ENCODE peak calls at places on chromosomes 1 and 21, in seven cellular contexts. B is mesendoderm, R is H9, T is neuronal stem cell, S is IMR-90, F is H1, H is trophoblast cell. W is an unnamed sample.

GRCh38 chr1:201466492-201466891 is 2.5 kb downstream of the PHLDA3 start:
- DNase-seq in B (no peak), R (no peak), T (no peak), S (no peak), F (no peak), H (no peak), W (peak)

GRCh38 chr1:66834926-66835325 is 33.9 kb upstream of the INSL5 start:
- DNase-seq in B (no peak), R (no peak), T (no peak), S (no peak), F (no peak), H (no peak), W (no peak)

GRCh38 chr1:92851729-92852128 is 19.9 kb downstream of the RPL5 start:
- DNase-seq in B (no peak), R (no peak), T (no peak), S (no peak), F (no peak), H (peak), W (no peak)

GRCh38 chr1:8472668-8473067 is 154.8 kb downstream of the SLC45A1 start:
- DNase-seq in B (no peak), R (no peak), T (no peak), S (no peak), F (no peak), H (no peak), W (no peak)

GRCh38 chr1:31381394-31382287 is 8.8 kb upstream of the FABP3 start:
- DNase-seq in B (no peak), R (no peak), T (no peak), S (no peak), F (no peak), H (peak), W (no peak)

GRCh38 chr21:43797415-43797814 is 8.0 kb downstream of the RRP1 start:
- DNase-seq in B (no peak), R (no peak), T (no peak), S (no peak), F (no peak), H (no peak), W (no peak)

GRCh38 chr1:31529999-31530705 is 46.2 kb upstream of the TINAGL1 start:
- DNase-seq in B (no peak), R (no peak), T (no peak), S (peak), F (no peak), H (peak), W (peak)

GRCh38 chr1:17603091-17603841 is 63.8 kb downstream of the ARHGEF10L start:
- DNase-seq in B (no peak), R (no peak), T (no peak), S (no peak), F (no peak), H (no peak), W (no peak)

GRCh38 chr1:6170116-6170741 is 9.9 kb downstream of the CHD5 start:
- DNase-seq in B (no peak), R (no peak), T (no peak), S (no peak), F (no peak), H (no peak), W (no peak)

GRCh38 chr21:38950388-38951094 is 144.8 kb downstream of the ETS2 start:
- DNase-seq in B (no peak), R (no peak), T (no peak), S (peak), F (no peak), H (no peak), W (peak)

GRCh38 chr21:45830221-45830640 is 151.3 kb upstream of the COL6A1 start:
- DNase-seq in B (no peak), R (peak), T (no peak), S (no peak), F (no peak), H (no peak), W (no peak)

GRCh38 chr1:229448845-229449244 is 15.0 kb upstream of the ACTA1 start:
- DNase-seq in B (no peak), R (no peak), T (no peak), S (no peak), F (no peak), H (no peak), W (no peak)

GRCh38 chr1:234842726-234843641 is 233.0 kb upstream of the IRF2BP2 start:
- DNase-seq in B (no peak), R (no peak), T (no peak), S (peak), F (no peak), H (no peak), W (no peak)

GRCh38 chr1:14746393-14746792 is 147.9 kb downstream of the KAZN start:
- DNase-seq in B (no peak), R (no peak), T (no peak), S (no peak), F (no peak), H (no peak), W (no peak)

GRCh38 chr1:106700151-106700550 is 356.3 kb upstream of the PRMT6 start:
- DNase-seq in B (no peak), R (no peak), T (no peak), S (peak), F (no peak), H (no peak), W (no peak)

GRCh38 chr1:38026592-38027200 is 14.2 kb downstream of the UTP11 start:
- DNase-seq in B (peak), R (peak), T (no peak), S (peak), F (no peak), H (peak), W (peak)

GRCh38 chr1:1020000-1020404 is at the start of gene AGRN:
- DNase-seq in B (no peak), R (peak), T (no peak), S (no peak), F (no peak), H (no peak), W (peak)

GRCh38 chr1:28369518-28370219 is at the start of gene PHACTR4:
- DNase-seq in B (peak), R (peak), T (peak), S (peak), F (peak), H (peak), W (peak)

GRCh38 chr1:201503397-201504176 is 3.3 kb downstream of the CSRP1 start:
- DNase-seq in B (peak), R (peak), T (no peak), S (peak), F (peak), H (peak), W (peak)

GRCh38 chr1:244074559-244075171 is 23.6 kb downstream of the ZBTB18 start:
- DNase-seq in B (no peak), R (no peak), T (no peak), S (no peak), F (no peak), H (no peak), W (no peak)

GRCh38 chr1:164563821-164564251 is 4.9 kb downstream of the PBX1 start:
- DNase-seq in B (no peak), R (no peak), T (no peak), S (no peak), F (no peak), H (no peak), W (no peak)

GRCh38 chr21:38861989-38862683 is 56.4 kb downstream of the ETS2 start:
- DNase-seq in B (no peak), R (no peak), T (no peak), S (no peak), F (no peak), H (no peak), W (no peak)

GRCh38 chr1:157963713-157964112 is 29.7 kb upstream of the KIRREL1 start:
- DNase-seq in B (peak), R (peak), T (peak), S (peak), F (peak), H (peak), W (peak)

GRCh38 chr1:81982523-81982922 is 181.8 kb downstream of the ADGRL2 start:
- DNase-seq in B (no peak), R (no peak), T (no peak), S (no peak), F (no peak), H (no peak), W (no peak)

GRCh38 chr1:76129731-76130130 is 55.2 kb downstream of the ST6GALNAC3 start:
- DNase-seq in B (peak), R (no peak), T (no peak), S (no peak), F (no peak), H (peak), W (no peak)
- H4K8ac ChIP-seq in B (no peak), R (no peak), T (no peak), S (no peak), F (no peak), H (no peak), W (no peak)

GRCh38 chr1:15972409-15972808 is 3.5 kb downstream of the ZBTB17 start:
- DNase-seq in B (no peak), R (no peak), T (no peak), S (no peak), F (no peak), H (no peak), W (no peak)

GRCh38 chr1:15973772-15974171 is 2.1 kb downstream of the ZBTB17 start:
- DNase-seq in B (no peak), R (no peak), T (no peak), S (no peak), F (no peak), H (no peak), W (no peak)

GRCh38 chr1:15974855-15975254 is 1.0 kb downstream of the ZBTB17 start:
- DNase-seq in B (no peak), R (no peak), T (no peak), S (no peak), F (no peak), H (no peak), W (peak)

GRCh38 chr1:15975358-15975804 is 520 bp downstream of the ZBTB17 start:
- DNase-seq in B (peak), R (peak), T (no peak), S (peak), F (no peak), H (peak), W (peak)

DNA sequence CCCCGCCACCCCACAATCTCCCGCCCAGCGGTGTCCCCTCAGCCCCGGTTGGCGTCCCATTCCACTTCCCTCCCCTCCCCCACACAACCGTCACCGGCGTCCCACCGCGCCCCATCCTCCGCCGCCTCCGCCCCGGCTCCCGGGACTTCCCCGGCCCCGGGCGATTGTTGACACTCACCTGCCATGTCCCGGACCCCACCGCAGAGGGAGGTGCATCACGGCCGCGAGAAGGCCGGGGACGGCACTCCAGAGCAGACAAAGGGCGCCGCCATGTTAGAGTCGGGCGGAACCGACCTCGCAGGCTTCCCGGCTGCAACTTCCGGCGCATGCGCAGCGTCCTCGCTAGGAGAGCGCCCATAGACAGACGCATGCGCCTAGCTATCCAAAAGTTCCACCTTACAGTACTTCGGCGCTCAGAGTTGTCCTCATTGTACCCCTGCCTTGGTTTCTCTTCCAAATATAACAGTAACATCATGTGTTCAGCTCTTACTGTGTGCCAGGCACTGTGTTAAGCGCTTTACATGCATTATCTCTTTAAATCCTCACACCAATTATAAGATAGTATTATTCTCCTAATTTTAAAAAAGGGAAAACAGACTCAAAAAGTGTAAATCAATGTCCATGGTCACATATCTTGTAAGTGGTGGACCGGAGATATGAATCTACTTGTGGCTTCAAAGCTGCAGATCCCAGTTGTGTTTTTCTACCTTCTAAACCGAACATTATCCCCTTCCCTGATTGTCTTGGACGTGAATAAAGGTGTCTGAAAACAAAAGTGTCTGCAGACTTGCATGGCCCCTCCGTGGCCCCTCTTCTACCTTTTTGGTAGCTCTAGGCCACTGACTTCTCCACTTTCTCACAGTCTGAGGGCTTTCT is at the start of gene ZBTB17:
- DNase-seq in B (peak), R (peak), T (peak), S (peak), F (peak), H (peak), W (peak)
- H4K8ac ChIP-seq in B (peak), R (no peak), T (no peak), S (peak), F (peak), H (peak), W (peak)

GRCh38 chr1:203672354-203672753 is 45.7 kb downstream of the ATP2B4 start:
- DNase-seq in B (no peak), R (no peak), T (no peak), S (peak), F (no peak), H (no peak), W (peak)
- H4K8ac ChIP-seq in B (no peak), R (no peak), T (no peak), S (peak), F (no peak), H (no peak), W (peak)

GRCh38 chr1:65728504-65728903 is 64.2 kb upstream of the PDE4B start:
- DNase-seq in B (peak), R (no peak), T (peak), S (no peak), F (no peak), H (no peak), W (no peak)

GRCh38 chr1:65725064-65725463 is 67.6 kb upstream of the PDE4B start:
- DNase-seq in B (no peak), R (no peak), T (no peak), S (no peak), F (no peak), H (no peak), W (no peak)

GRCh38 chr1:65734976-65735375 is 57.7 kb upstream of the PDE4B start:
- DNase-seq in B (no peak), R (no peak), T (no peak), S (peak), F (no peak), H (no peak), W (no peak)

GRCh38 chr1:65724151-65724550 is 68.5 kb upstream of the PDE4B start:
- DNase-seq in B (no peak), R (no peak), T (no peak), S (no peak), F (no peak), H (no peak), W (no peak)

DNA sequence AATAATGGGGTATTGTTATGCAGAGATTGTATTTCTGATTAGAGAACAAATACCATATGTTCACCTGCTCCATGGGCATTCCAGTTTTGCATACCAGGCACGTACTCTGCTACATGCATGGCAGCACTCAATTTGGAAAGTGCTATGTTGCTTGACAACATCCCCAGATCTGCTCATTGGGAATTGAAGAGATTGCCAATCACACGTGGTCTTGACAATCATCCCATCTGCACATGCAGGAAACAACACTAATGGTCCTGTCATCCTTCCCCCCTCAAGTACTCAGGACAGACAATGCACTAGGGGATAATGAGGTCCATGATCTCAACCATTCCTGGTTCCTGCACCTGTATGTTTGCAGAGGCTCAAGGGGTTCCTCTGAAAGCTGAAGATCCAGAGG is 63.4 kb upstream of the PDE4B start:
- DNase-seq in B (no peak), R (no peak), T (no peak), S (no peak), F (no peak), H (no peak), W (no peak)
- H4K8ac ChIP-seq in B (no peak), R (no peak), T (no peak), S (no peak), F (no peak), H (no peak), W (no peak)

DNA sequence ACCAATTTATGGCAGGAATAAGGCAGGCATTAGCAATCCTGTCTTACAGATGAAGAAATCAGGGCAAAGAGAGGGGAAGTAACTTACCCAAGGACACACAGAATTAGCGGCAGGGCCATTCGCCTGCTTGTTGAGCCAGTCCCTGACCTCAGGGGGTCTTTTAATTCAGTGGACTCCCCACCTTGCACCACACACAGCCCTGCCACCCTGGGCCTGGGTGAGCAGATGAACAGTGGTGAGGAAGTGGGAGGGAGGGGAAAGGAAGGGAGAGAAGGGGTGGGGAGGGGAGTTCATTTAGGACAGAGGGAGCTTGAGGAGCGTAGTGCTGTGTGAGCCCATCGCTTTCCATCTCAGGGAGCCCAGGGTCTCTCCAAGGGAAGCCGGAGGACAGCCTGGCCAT is 34.7 kb downstream of the GLIS1 start:
- DNase-seq in B (no peak), R (no peak), T (no peak), S (no peak), F (no peak), H (no peak), W (no peak)
- H4K8ac ChIP-seq in B (no peak), R (no peak), T (no peak), S (no peak), F (no peak), H (no peak), W (no peak)

DNA sequence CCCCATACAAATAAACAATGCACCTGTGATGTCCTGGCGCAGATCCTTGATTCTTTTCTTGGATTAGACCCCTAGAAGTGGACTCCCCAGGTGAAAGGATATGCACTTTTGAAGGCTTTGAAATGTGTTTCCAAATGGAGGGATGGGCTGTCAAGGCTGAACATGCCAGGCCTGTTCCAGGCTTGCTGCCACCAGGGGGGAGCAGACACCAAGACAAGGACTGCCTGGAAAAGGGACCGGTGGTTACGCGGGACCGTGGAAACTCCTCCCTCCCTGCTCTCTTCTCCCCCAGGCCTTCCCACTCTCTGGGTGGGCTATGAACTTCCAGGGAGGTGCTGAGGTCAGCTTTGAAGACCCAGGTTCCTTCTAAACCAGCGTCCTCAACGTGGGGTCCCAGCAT is 12.7 kb downstream of the C1QB start:
- DNase-seq in B (peak), R (peak), T (peak), S (peak), F (no peak), H (peak), W (peak)
- H4K8ac ChIP-seq in B (no peak), R (no peak), T (no peak), S (no peak), F (no peak), H (no peak), W (no peak)

GRCh38 chr1:226882187-226882586 is 11.8 kb downstream of the PSEN2 start:
- DNase-seq in B (no peak), R (no peak), T (no peak), S (no peak), F (no peak), H (no peak), W (no peak)
- H4K8ac ChIP-seq in B (no peak), R (no peak), T (no peak), S (no peak), F (no peak), H (no peak), W (no peak)

W was measured in mesenchymal stem cell.